ENCODE peak calls at places on chromosome 11, in four cellular contexts. S, J, A and P are unnamed samples.

GRCh38 chr11:64745219-64745522 is 1.2 kb upstream of the RASGRP2 start:
- DNase-seq in J (no peak), S (no peak), A (peak), P (peak)

GRCh38 chr11:48170176-48170839 is 46.3 kb upstream of the OR4B1 start:
- DNase-seq in J (no peak), A (no peak), S (no peak), P (no peak)

GRCh38 chr11:47917643-47918369 is 62.6 kb upstream of the PTPRJ start:
- DNase-seq in J (no peak), A (peak), S (no peak), P (peak)

GRCh38 chr11:131186629-131187075 is 183.8 kb upstream of the NTM start:
- DNase-seq in A (peak), S (no peak), J (no peak), P (no peak)

GRCh38 chr11:63554901-63555218 is 8.3 kb downstream of the PLAAT2 start:
- DNase-seq in A (no peak), S (no peak), J (no peak), P (no peak)

GRCh38 chr11:65633390-65634139 is 4.3 kb upstream of the SIPA1 start:
- DNase-seq in A (no peak), S (no peak), J (no peak), P (no peak)

GRCh38 chr11:28767574-28767973 is 659.4 kb downstream of the METTL15 start:
- DNase-seq in J (no peak), S (peak), A (no peak), P (no peak)

GRCh38 chr11:119700536-119701346 is 28.3 kb downstream of the NECTIN1 start:
- DNase-seq in A (no peak), S (no peak), J (no peak), P (no peak)

GRCh38 chr11:74330065-74330858 is 18.8 kb upstream of the P4HA3 start:
- DNase-seq in J (no peak), A (no peak), S (no peak), P (no peak)

GRCh38 chr11:111554532-111554931 is 14.0 kb downstream of the LAYN start:
- DNase-seq in A (no peak), S (no peak), J (no peak), P (no peak)

GRCh38 chr11:2929880-2930704 is 872 bp upstream of the PHLDA2 start:
- DNase-seq in J (no peak), A (peak), S (no peak), P (peak)

GRCh38 chr11:94838027-94838610 is 70.0 kb downstream of the AMOTL1 start:
- DNase-seq in J (peak), S (no peak), A (no peak), P (no peak)

GRCh38 chr11:44316388-44317240 is 6.7 kb upstream of the ALX4 start:
- DNase-seq in S (no peak), A (no peak), J (peak), P (no peak)